ENCODE peak calls at places on chromosome 21, in ten cellular contexts. One of them, this sample, is unnamed.

GRCh38 chr21:41032536-41032935 is 135.4 kb upstream of the BACE2 start:
- DNase-seq in lower leg skin: no peak
- DNase-seq in iris pigment epithelial cell: no peak
- DNase-seq in RPMI7951: no peak
- DNase-seq in CD4-positive, alpha-beta memory T cell: no peak
- DNase-seq in AG10803: peak
- DNase-seq in amniotic stem cell: no peak
- DNase-seq in HTR-8/SVneo: no peak
- DNase-seq in T-cell: no peak
- DNase-seq in D341Med: no peak
- DNase-seq in this sample: no peak

GRCh38 chr21:44732956-44733355 is 21.6 kb upstream of the TSPEAR start:
- DNase-seq in lower leg skin: peak
- DNase-seq in iris pigment epithelial cell: no peak
- DNase-seq in RPMI7951: no peak
- DNase-seq in CD4-positive, alpha-beta memory T cell: no peak
- DNase-seq in AG10803: no peak
- DNase-seq in amniotic stem cell: no peak
- DNase-seq in HTR-8/SVneo: no peak
- DNase-seq in T-cell: no peak
- DNase-seq in D341Med: no peak
- DNase-seq in this sample: no peak

GRCh38 chr21:45080639-45081414 is 6.4 kb downstream of the ADARB1 start:
- DNase-seq in lower leg skin: peak
- DNase-seq in iris pigment epithelial cell: peak
- DNase-seq in RPMI7951: peak
- DNase-seq in CD4-positive, alpha-beta memory T cell: no peak
- DNase-seq in AG10803: peak
- DNase-seq in amniotic stem cell: peak
- DNase-seq in HTR-8/SVneo: no peak
- DNase-seq in T-cell: no peak
- DNase-seq in D341Med: no peak
- DNase-seq in this sample: no peak

GRCh38 chr21:40847956-40848355 is 998 bp upstream of the DSCAM start:
- DNase-seq in lower leg skin: no peak
- DNase-seq in iris pigment epithelial cell: no peak
- DNase-seq in RPMI7951: no peak
- DNase-seq in CD4-positive, alpha-beta memory T cell: no peak
- DNase-seq in AG10803: no peak
- DNase-seq in amniotic stem cell: no peak
- DNase-seq in HTR-8/SVneo: no peak
- DNase-seq in T-cell: no peak
- DNase-seq in D341Med: no peak
- DNase-seq in this sample: no peak

GRCh38 chr21:30083120-30083945 is 83.3 kb downstream of the CLDN17 start:
- DNase-seq in lower leg skin: no peak
- DNase-seq in iris pigment epithelial cell: no peak
- DNase-seq in RPMI7951: no peak
- DNase-seq in CD4-positive, alpha-beta memory T cell: no peak
- DNase-seq in AG10803: no peak
- DNase-seq in amniotic stem cell: no peak
- DNase-seq in HTR-8/SVneo: no peak
- DNase-seq in T-cell: no peak
- DNase-seq in D341Med: no peak
- DNase-seq in this sample: no peak

GRCh38 chr21:15978158-15978805 is 248.5 kb downstream of the USP25 start:
- DNase-seq in lower leg skin: no peak
- DNase-seq in iris pigment epithelial cell: peak
- DNase-seq in RPMI7951: no peak
- DNase-seq in CD4-positive, alpha-beta memory T cell: no peak
- DNase-seq in AG10803: peak
- DNase-seq in amniotic stem cell: no peak
- DNase-seq in HTR-8/SVneo: no peak
- DNase-seq in T-cell: no peak
- DNase-seq in D341Med: no peak
- DNase-seq in this sample: no peak

GRCh38 chr21:43740497-43741156 is 21.7 kb downstream of the PDXK start:
- DNase-seq in lower leg skin: no peak
- DNase-seq in iris pigment epithelial cell: peak
- DNase-seq in RPMI7951: peak
- DNase-seq in CD4-positive, alpha-beta memory T cell: no peak
- DNase-seq in AG10803: peak
- DNase-seq in amniotic stem cell: no peak
- DNase-seq in HTR-8/SVneo: peak
- DNase-seq in T-cell: peak
- DNase-seq in D341Med: peak
- DNase-seq in this sample: no peak

GRCh38 chr21:45516671-45517151 is 25.5 kb downstream of the SLC19A1 start:
- DNase-seq in lower leg skin: no peak
- DNase-seq in iris pigment epithelial cell: no peak
- DNase-seq in RPMI7951: no peak
- DNase-seq in CD4-positive, alpha-beta memory T cell: no peak
- DNase-seq in AG10803: no peak
- DNase-seq in amniotic stem cell: no peak
- DNase-seq in HTR-8/SVneo: no peak
- DNase-seq in T-cell: no peak
- DNase-seq in D341Med: no peak
- DNase-seq in this sample: no peak

GRCh38 chr21:18026359-18026758 is 207.2 kb upstream of the C21orf91 start:
- DNase-seq in lower leg skin: no peak
- DNase-seq in iris pigment epithelial cell: no peak
- DNase-seq in RPMI7951: no peak
- DNase-seq in CD4-positive, alpha-beta memory T cell: no peak
- DNase-seq in AG10803: no peak
- DNase-seq in amniotic stem cell: no peak
- DNase-seq in HTR-8/SVneo: no peak
- DNase-seq in T-cell: no peak
- DNase-seq in D341Med: peak
- DNase-seq in this sample: no peak

GRCh38 chr21:36719614-36720013 is 20.7 kb downstream of the SIM2 start:
- DNase-seq in lower leg skin: no peak
- DNase-seq in iris pigment epithelial cell: no peak
- DNase-seq in RPMI7951: no peak
- DNase-seq in CD4-positive, alpha-beta memory T cell: no peak
- DNase-seq in AG10803: no peak
- DNase-seq in amniotic stem cell: no peak
- DNase-seq in HTR-8/SVneo: no peak
- DNase-seq in T-cell: no peak
- DNase-seq in D341Med: no peak
- DNase-seq in this sample: no peak

GRCh38 chr21:42058631-42059111 is 12.4 kb upstream of the UMODL1 start:
- DNase-seq in lower leg skin: no peak
- DNase-seq in iris pigment epithelial cell: no peak
- DNase-seq in RPMI7951: no peak
- DNase-seq in CD4-positive, alpha-beta memory T cell: no peak
- DNase-seq in AG10803: no peak
- DNase-seq in amniotic stem cell: no peak
- DNase-seq in HTR-8/SVneo: no peak
- DNase-seq in T-cell: no peak
- DNase-seq in D341Med: no peak
- DNase-seq in this sample: no peak

GRCh38 chr21:41763996-41764395 is 2.9 kb downstream of the RIPK4 start:
- DNase-seq in lower leg skin: no peak
- DNase-seq in iris pigment epithelial cell: no peak
- DNase-seq in RPMI7951: no peak
- DNase-seq in CD4-positive, alpha-beta memory T cell: no peak
- DNase-seq in AG10803: no peak
- DNase-seq in amniotic stem cell: no peak
- DNase-seq in HTR-8/SVneo: no peak
- DNase-seq in T-cell: no peak
- DNase-seq in D341Med: no peak
- DNase-seq in this sample: no peak

GRCh38 chr21:38440746-38441145 is 57.5 kb downstream of the ERG start:
- DNase-seq in lower leg skin: no peak
- DNase-seq in iris pigment epithelial cell: peak
- DNase-seq in RPMI7951: peak
- DNase-seq in CD4-positive, alpha-beta memory T cell: no peak
- DNase-seq in AG10803: peak
- DNase-seq in amniotic stem cell: peak
- DNase-seq in HTR-8/SVneo: peak
- DNase-seq in T-cell: no peak
- DNase-seq in D341Med: no peak
- DNase-seq in this sample: no peak

GRCh38 chr21:34205811-34206635 is 132.6 kb downstream of the MRPS6 start:
- DNase-seq in lower leg skin: no peak
- DNase-seq in iris pigment epithelial cell: no peak
- DNase-seq in RPMI7951: no peak
- DNase-seq in CD4-positive, alpha-beta memory T cell: no peak
- DNase-seq in AG10803: peak
- DNase-seq in amniotic stem cell: no peak
- DNase-seq in HTR-8/SVneo: no peak
- DNase-seq in T-cell: no peak
- DNase-seq in D341Med: no peak
- DNase-seq in this sample: peak

GRCh38 chr21:39153842-39154241 is 29.4 kb downstream of the PSMG1 start:
- DNase-seq in lower leg skin: no peak
- DNase-seq in iris pigment epithelial cell: no peak
- DNase-seq in RPMI7951: no peak
- DNase-seq in CD4-positive, alpha-beta memory T cell: no peak
- DNase-seq in AG10803: no peak
- DNase-seq in amniotic stem cell: no peak
- DNase-seq in HTR-8/SVneo: no peak
- DNase-seq in T-cell: no peak
- DNase-seq in D341Med: no peak
- DNase-seq in this sample: no peak

This sample was measured in NCI-H2171.